ENCODE peak calls at places on chromosomes 16 and 17, in eight cellular contexts. Y, J, T, N, G, U, B and I are unnamed samples. For H3K36me3, the result is how much of the 10 kb centered on the place peaks cover.

GRCh38 chr17:40886090-40886489 is 1.0 kb upstream of the KRT20 start:
- DNase-seq in Y (no peak), J (no peak), T (no peak), N (no peak), G (no peak), U (no peak), B (no peak), I (no peak)

GRCh38 chr17:42531455-42532354 is 4.3 kb upstream of the NAGLU start:
- DNase-seq in Y (peak), J (peak), T (peak), N (peak), G (peak), U (peak), B (peak), I (peak)

GRCh38 chr17:1813088-1813487 is 16.6 kb downstream of the SMYD4 start:
- DNase-seq in Y (no peak), J (no peak), T (no peak), N (peak), G (no peak), U (no peak), B (no peak), I (no peak)

GRCh38 chr16:2825899-2826298 is 4.2 kb upstream of the ZG16B start:
- DNase-seq in Y (no peak), J (no peak), T (no peak), N (peak), G (no peak), U (no peak), B (peak), I (no peak)

GRCh38 chr17:81060416-81060815 is 25.5 kb downstream of the BAIAP2 start:
- DNase-seq in Y (no peak), J (no peak), T (no peak), N (no peak), G (no peak), U (no peak), B (no peak), I (no peak)

GRCh38 chr16:57471852-57472664 is 9.6 kb downstream of the POLR2C start:
- DNase-seq in Y (peak), J (no peak), T (no peak), N (peak), G (no peak), U (no peak), B (peak), I (peak)

GRCh38 chr16:79411357-79411756 is 189.2 kb downstream of the MAF start:
- DNase-seq in Y (no peak), J (no peak), T (no peak), N (no peak), G (no peak), U (no peak), B (no peak), I (no peak)

GRCh38 chr16:58243528-58244004 is 45.7 kb upstream of the CSNK2A2 start:
- DNase-seq in Y (peak), J (no peak), T (no peak), N (no peak), G (no peak), U (no peak), B (peak), I (no peak)

GRCh38 chr17:29241015-29241963 is 5.4 kb upstream of the CRYBA1 start:
- DNase-seq in Y (no peak), J (no peak), T (no peak), N (no peak), G (no peak), U (no peak), B (no peak), I (no peak)

GRCh38 chr16:58652741-58653140 is 23.1 kb upstream of the CNOT1 start:
- DNase-seq in Y (no peak), J (no peak), T (no peak), N (no peak), G (no peak), U (no peak), B (no peak), I (no peak)

GRCh38 chr16:17578921-17579876 is 108.4 kb upstream of the XYLT1 start:
- DNase-seq in Y (peak), J (peak), T (peak), N (no peak), G (peak), U (no peak), B (peak), I (peak)

GRCh38 chr17:57724038-57724728 is 20.9 kb downstream of the CCDC182 start:
- DNase-seq in Y (no peak), J (no peak), T (no peak), N (no peak), G (no peak), U (no peak), B (no peak), I (no peak)

GRCh38 chr17:74392848-74393247 is 25.5 kb downstream of the GPR142 start:
- DNase-seq in Y (no peak), J (no peak), T (no peak), N (no peak), G (no peak), U (no peak), B (no peak), I (no peak)

GRCh38 chr17:2090804-2091534 is 36.1 kb downstream of the HIC1 start:
- DNase-seq in Y (peak), J (peak), T (no peak), N (peak), G (peak), U (peak), B (peak), I (no peak)

GRCh38 chr17:20266806-20267458 is 200.4 kb downstream of the LGALS9B start:
- DNase-seq in Y (no peak), J (no peak), T (no peak), N (no peak), G (no peak), U (no peak), B (no peak), I (no peak)

GRCh38 chr16:17439580-17439979 is 31.2 kb downstream of the XYLT1 start:
- DNase-seq in Y (no peak), J (no peak), T (no peak), N (no peak), G (no peak), U (no peak), B (no peak), I (no peak)

GRCh38 chr17:60586288-60586974 is 13.6 kb upstream of the PPM1D start:
- DNase-seq in Y (peak), J (no peak), T (no peak), N (no peak), G (no peak), U (no peak), B (no peak), I (no peak)

GRCh38 chr16:24834459-24835335 is 11.1 kb upstream of the SLC5A11 start:
- DNase-seq in Y (no peak), J (no peak), T (no peak), N (no peak), G (no peak), U (no peak), B (peak), I (no peak)

GRCh38 chr16:29658693-29659092 is 4.4 kb upstream of the SPN start:
- DNase-seq in Y (no peak), J (no peak), T (no peak), N (no peak), G (no peak), U (no peak), B (no peak), I (no peak)

GRCh38 chr16:3454093-3454492 is 10.6 kb downstream of the NAA60 start:
- DNase-seq in Y (no peak), J (no peak), T (no peak), N (no peak), G (no peak), U (no peak), B (no peak), I (no peak)

GRCh38 chr17:2809337-2809736 is 13.1 kb downstream of the RAP1GAP2 start:
- DNase-seq in Y (no peak), J (no peak), T (no peak), N (no peak), G (no peak), U (no peak), B (no peak), I (no peak)

GRCh38 chr17:70597774-70598173 is 428.4 kb downstream of the KCNJ2 start:
- DNase-seq in Y (no peak), J (no peak), T (no peak), N (no peak), G (no peak), U (no peak), B (no peak), I (no peak)

GRCh38 chr16:11612110-11612981 is 25.6 kb upstream of the LITAF start:
- DNase-seq in Y (peak), J (no peak), T (no peak), N (peak), G (peak), U (peak), B (peak), I (peak)

GRCh38 chr17:49691086-49691676 is 13.3 kb upstream of the SPOP start:
- DNase-seq in Y (no peak), J (peak), T (no peak), N (no peak), G (no peak), U (no peak), B (peak), I (no peak)

GRCh38 chr17:55117063-55117611 is 147.6 kb upstream of the HLF start:
- DNase-seq in Y (no peak), J (no peak), T (no peak), N (no peak), G (no peak), U (no peak), B (no peak), I (no peak)

GRCh38 chr17:21525464-21526130 is 149.4 kb downstream of the KCNJ12 start:
- DNase-seq in Y (no peak), J (no peak), T (no peak), N (no peak), G (no peak), U (no peak), B (no peak), I (no peak)

GRCh38 chr16:29899516-29900101 is at the start of gene SEZ6L2:
- DNase-seq in Y (peak), J (peak), T (peak), N (no peak), G (peak), U (peak), B (peak), I (peak)

GRCh38 chr17:75151893-75152292 is 2.4 kb downstream of the JPT1 start:
- DNase-seq in Y (no peak), J (no peak), T (no peak), N (no peak), G (no peak), U (no peak), B (no peak), I (no peak)

GRCh38 chr17:80169784-80170500 is at the start of gene CARD14:
- DNase-seq in Y (peak), J (no peak), T (no peak), N (no peak), G (no peak), U (no peak), B (peak), I (no peak)

GRCh38 chr17:53391197-53391596 is 431.5 kb upstream of the KIF2B start:
- DNase-seq in Y (no peak), J (no peak), T (no peak), N (no peak), G (no peak), U (no peak), B (no peak), I (no peak)

GRCh38 chr16:73886378-73886777 is 410.2 kb upstream of the PSMD7 start:
- DNase-seq in Y (no peak), J (no peak), T (no peak), N (no peak), G (no peak), U (no peak), B (no peak), I (no peak)

GRCh38 chr16:8804313-8804712 is 6.7 kb downstream of the PMM2 start:
- DNase-seq in Y (no peak), J (no peak), T (no peak), N (no peak), G (no peak), U (no peak), B (no peak), I (no peak)

GRCh38 chr17:27471321-27472269 is 15.3 kb downstream of the KSR1 start:
- DNase-seq in Y (no peak), J (no peak), T (peak), N (no peak), G (no peak), U (no peak), B (peak), I (no peak)

GRCh38 chr17:4719684-4720221 is 9.3 kb downstream of the ARRB2 start:
- DNase-seq in Y (peak), J (no peak), T (no peak), N (no peak), G (no peak), U (no peak), B (no peak), I (peak)

GRCh38 chr17:1197781-1198490 is 18.2 kb upstream of the ABR start:
- DNase-seq in Y (peak), J (peak), T (peak), N (peak), G (peak), U (peak), B (peak), I (peak)

GRCh38 chr16:12081048-12081404 is 104.5 kb downstream of the SNX29 start:
- DNase-seq in Y (no peak), J (no peak), T (no peak), N (no peak), G (no peak), U (no peak), B (no peak), I (no peak)

GRCh38 chr17:17535957-17536356 is 39.8 kb upstream of the RASD1 start:
- DNase-seq in Y (peak), J (peak), T (no peak), N (no peak), G (peak), U (peak), B (peak), I (peak)

GRCh38 chr17:76398523-76399174 is 14.2 kb downstream of the SPHK1 start:
- DNase-seq in Y (no peak), J (no peak), T (no peak), N (no peak), G (peak), U (no peak), B (no peak), I (no peak)
- H3K36me3 ChIP-seq in Y (under half), J (half or more), T (under half), N (half or more), G (half or more), U (half or more), B (under half), I (under half)

GRCh38 chr16:84607694-84608093 is 10.2 kb downstream of the COTL1 start:
- DNase-seq in Y (no peak), J (no peak), T (no peak), N (no peak), G (no peak), U (no peak), B (peak), I (no peak)
- H3K4me3 ChIP-seq in Y (no peak), J (no peak), T (peak), N (no peak), G (no peak), U (no peak), B (no peak), I (no peak)

GRCh38 chr17:67754001-67754400 is 36.3 kb downstream of the NOL11 start:
- DNase-seq in Y (no peak), J (no peak), T (no peak), N (no peak), G (no peak), U (no peak), B (no peak), I (no peak)

GRCh38 chr17:67753026-67753425 is 35.3 kb downstream of the NOL11 start:
- DNase-seq in Y (no peak), J (no peak), T (no peak), N (no peak), G (no peak), U (no peak), B (no peak), I (no peak)

GRCh38 chr17:67746704-67747571 is 29.2 kb downstream of the NOL11 start:
- DNase-seq in Y (no peak), J (no peak), T (no peak), N (no peak), G (no peak), U (no peak), B (peak), I (no peak)

GRCh38 chr17:67750067-67750466 is 32.3 kb downstream of the NOL11 start:
- DNase-seq in Y (no peak), J (no peak), T (no peak), N (no peak), G (no peak), U (no peak), B (no peak), I (no peak)

GRCh38 chr17:67751101-67752074 is 33.7 kb downstream of the NOL11 start:
- DNase-seq in Y (no peak), J (no peak), T (no peak), N (no peak), G (peak), U (no peak), B (no peak), I (no peak)
- H3K36me3 ChIP-seq in Y (under half), J (under half), T (under half), N (half or more), G (under half), U (under half), B (under half), I (under half)

GRCh38 chr16:72009779-72010178 is 1.2 kb downstream of the DHODH start:
- DNase-seq in Y (no peak), J (no peak), T (no peak), N (no peak), G (no peak), U (no peak), B (no peak), I (no peak)
- H3K4me3 ChIP-seq in Y (no peak), J (no peak), T (no peak), N (no peak), G (no peak), U (no peak), B (no peak), I (no peak)